ENCODE peak calls at places on chromosomes 5 and 9, in four cellular contexts. G, W, X and K are unnamed samples.

GRCh38 chr5:33261305-33261704 is 179.5 kb upstream of the TARS1 start:
- DNase-seq in G (no peak), W (no peak), X (peak), K (no peak)

GRCh38 chr5:61910771-61911170 is 395.2 kb upstream of the KIF2A start:
- DNase-seq in G (no peak), W (no peak), X (no peak), K (no peak)

GRCh38 chr9:124282442-124283231 is 24.9 kb downstream of the NEK6 start:
- DNase-seq in G (no peak), W (peak), X (peak), K (no peak)

GRCh38 chr9:35940474-35941467 is 17.2 kb downstream of the OR2S2 start:
- DNase-seq in G (no peak), W (no peak), X (no peak), K (no peak)

GRCh38 chr5:33781286-33781685 is 110.5 kb downstream of the ADAMTS12 start:
- DNase-seq in G (no peak), W (no peak), X (no peak), K (no peak)

GRCh38 chr5:61301345-61301744 is 30.7 kb upstream of the ZSWIM6 start:
- DNase-seq in G (no peak), W (no peak), X (peak), K (no peak)

GRCh38 chr5:150624334-150625163 is 15.9 kb upstream of the SYNPO start:
- DNase-seq in G (peak), W (no peak), X (no peak), K (peak)

GRCh38 chr5:101306391-101307137 is 403.5 kb upstream of the ST8SIA4 start:
- DNase-seq in G (no peak), W (no peak), X (no peak), K (no peak)

GRCh38 chr9:89226076-89226475 is 47.5 kb upstream of the SHC3 start:
- DNase-seq in G (no peak), W (peak), X (no peak), K (no peak)

GRCh38 chr9:27665121-27665520 is 91.8 kb upstream of the C9orf72 start:
- DNase-seq in G (no peak), W (no peak), X (no peak), K (no peak)

GRCh38 chr5:180799194-180799593 is 3.4 kb downstream of the MGAT1 start:
- DNase-seq in G (no peak), W (no peak), X (no peak), K (no peak)